ENCODE peak calls at places on chromosomes 1 and 21, in six cellular contexts. S is WTC11, R is HCT116, B is K562, H is H1, Y is GM12878. P is an unnamed sample.

GRCh38 chr1:30976143-30976542 is 67.6 kb upstream of the SDC3 start:
- DNase-seq in S (no peak), R (no peak), B (no peak), H (no peak), Y (no peak), P (no peak)

GRCh38 chr1:167357305-167357704 is 136.6 kb downstream of the POU2F1 start:
- DNase-seq in S (no peak), R (no peak), B (no peak), H (no peak), Y (peak), P (no peak)

GRCh38 chr1:246001821-246002220 is 505.3 kb downstream of the SMYD3 start:
- DNase-seq in S (no peak), R (no peak), B (no peak), H (no peak), Y (no peak), P (no peak)

GRCh38 chr1:2074316-2074855 is 24.2 kb downstream of the PRKCZ start:
- DNase-seq in S (no peak), R (no peak), B (no peak), H (no peak), Y (no peak), P (no peak)

GRCh38 chr1:51671527-51672325 is 54.8 kb downstream of the OSBPL9 start:
- DNase-seq in S (no peak), R (no peak), B (no peak), H (no peak), Y (no peak), P (no peak)

GRCh38 chr1:162857850-162858249 is 3.1 kb downstream of the CCDC190 start:
- DNase-seq in S (no peak), R (no peak), B (no peak), H (no peak), Y (no peak), P (no peak)

GRCh38 chr21:27580276-27580675 is 613.4 kb upstream of the ADAMTS5 start:
- DNase-seq in S (no peak), R (no peak), B (no peak), H (no peak), Y (no peak), P (no peak)

GRCh38 chr1:6298530-6298929 is 37.6 kb upstream of the GPR153 start:
- DNase-seq in S (no peak), R (no peak), B (no peak), H (no peak), Y (no peak), P (no peak)

GRCh38 chr1:150881331-150882070 is 5.1 kb upstream of the ARNT start:
- DNase-seq in S (no peak), R (no peak), B (no peak), H (no peak), Y (no peak), P (no peak)

GRCh38 chr1:41955461-41956159 is 36.9 kb upstream of the HIVEP3 start:
- DNase-seq in S (no peak), R (peak), B (no peak), H (peak), Y (peak), P (no peak)

GRCh38 chr1:155134858-155135415 is 715 bp upstream of the SLC50A1 start:
- DNase-seq in S (peak), R (peak), B (peak), H (no peak), Y (no peak), P (peak)

GRCh38 chr21:41166947-41167346 is 1.0 kb upstream of the BACE2 start:
- DNase-seq in S (no peak), R (no peak), B (no peak), H (no peak), Y (no peak), P (no peak)

GRCh38 chr1:208174736-208175507 is 69.3 kb downstream of the PLXNA2 start:
- DNase-seq in S (no peak), R (no peak), B (no peak), H (no peak), Y (no peak), P (peak)

GRCh38 chr1:97507863-97508262 is 413.0 kb downstream of the DPYD start:
- DNase-seq in S (no peak), R (no peak), B (no peak), H (no peak), Y (no peak), P (no peak)

GRCh38 chr1:170790651-170791071 is 126.7 kb downstream of the PRRX1 start:
- DNase-seq in S (no peak), R (no peak), B (no peak), H (no peak), Y (no peak), P (no peak)

GRCh38 chr1:157170677-157171515 is 32.7 kb upstream of the ETV3 start:
- DNase-seq in S (peak), R (peak), B (peak), H (no peak), Y (no peak), P (peak)

DNA sequence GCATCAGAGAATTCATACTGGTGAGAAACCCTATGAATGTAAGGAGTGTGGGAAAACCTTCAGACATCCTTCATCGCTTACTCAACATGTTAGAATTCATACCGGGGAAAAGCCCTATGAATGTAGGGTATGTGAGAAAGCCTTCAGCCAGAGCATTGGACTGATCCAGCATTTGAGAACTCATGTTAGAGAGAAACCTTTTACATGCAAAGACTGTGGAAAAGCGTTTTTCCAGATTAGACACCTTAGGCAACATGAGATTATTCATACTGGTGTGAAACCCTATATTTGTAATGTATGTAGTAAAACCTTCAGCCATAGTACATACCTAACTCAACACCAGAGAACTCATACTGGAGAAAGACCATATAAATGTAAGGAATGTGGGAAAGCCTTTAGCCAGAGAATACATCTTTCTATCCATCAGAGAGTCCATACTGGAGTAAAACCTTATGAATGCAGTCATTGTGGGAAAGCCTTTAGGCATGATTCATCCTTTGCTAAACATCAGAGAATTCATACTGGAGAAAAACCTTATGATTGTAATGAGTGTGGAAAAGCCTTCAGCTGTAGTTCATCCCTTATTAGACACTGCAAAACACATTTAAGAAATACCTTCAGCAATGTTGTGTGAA is 12.8 kb downstream of the ZFP69B start:
- DNase-seq in S (no peak), R (no peak), B (no peak), H (no peak), Y (no peak), P (no peak)
- TF ChIP-seq ATF3 in S (no peak), R (no peak), B (no peak), H (no peak), Y (no peak), P (no peak)

DNA sequence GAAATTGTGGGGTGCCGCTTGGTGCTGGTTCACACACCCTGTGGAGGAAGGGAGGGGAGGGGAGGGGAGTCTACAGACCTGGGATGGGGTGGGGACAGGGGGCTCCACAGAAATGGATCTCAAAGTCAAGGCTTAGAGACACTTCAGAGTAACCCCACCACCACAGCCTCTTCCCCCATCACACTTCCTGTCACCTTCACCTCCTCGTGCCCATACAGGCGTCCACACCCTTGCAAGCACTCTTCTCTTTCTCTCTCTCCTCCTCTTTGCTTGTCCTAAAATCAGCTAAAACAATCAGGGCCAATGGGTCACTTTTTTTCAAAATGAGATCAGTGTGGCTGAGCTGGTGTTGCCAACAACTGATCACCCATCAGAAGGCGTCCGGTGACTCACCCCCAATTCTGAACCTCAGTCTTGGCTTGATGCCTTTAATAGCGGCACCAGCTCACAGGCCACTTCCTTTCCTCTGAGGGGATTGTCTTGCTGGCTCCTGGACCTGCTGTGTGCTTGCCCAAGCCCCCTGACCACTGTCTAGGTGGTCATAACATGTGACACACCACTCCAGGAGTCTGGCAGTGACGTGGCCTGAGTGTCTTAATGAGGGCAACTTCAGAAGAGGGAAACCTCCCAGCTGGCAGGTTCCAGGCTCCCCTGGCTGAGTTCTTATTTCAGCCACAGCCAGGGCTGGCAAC is 1.5 kb downstream of the DRAXIN start:
- DNase-seq in S (no peak), R (peak), B (peak), H (no peak), Y (no peak), P (no peak)
- TF ChIP-seq ATF3 in S (no peak), R (no peak), B (no peak), H (no peak), Y (no peak), P (no peak)

GRCh38 chr1:25022361-25023189 is 92.5 kb upstream of the RUNX3 start:
- DNase-seq in S (no peak), R (peak), B (peak), H (peak), Y (peak), P (peak)
- TF ChIP-seq ATF3 in S (no peak), R (no peak), B (no peak), H (no peak), Y (peak), P (no peak)

DNA sequence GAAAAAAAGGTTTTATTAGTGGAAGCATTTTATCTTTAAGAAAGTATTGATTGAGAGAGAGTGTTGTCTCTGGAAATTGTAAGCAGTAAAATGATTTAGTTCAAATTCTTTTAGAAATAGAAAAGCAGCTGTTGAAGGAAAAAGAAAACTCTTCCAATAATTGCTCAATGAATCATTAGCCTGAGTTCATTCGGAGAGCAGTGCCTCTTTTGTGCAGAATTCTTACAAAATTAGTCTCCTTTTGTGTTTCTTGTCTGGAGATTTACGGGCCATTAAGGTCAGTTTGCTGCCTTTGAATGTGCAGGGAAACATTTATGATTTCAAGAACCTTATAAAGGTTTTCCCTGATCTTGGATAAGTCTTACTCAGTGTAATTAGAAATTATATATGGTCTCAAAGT is 49.2 kb downstream of the HHAT start:
- DNase-seq in S (no peak), R (no peak), B (no peak), H (no peak), Y (no peak), P (no peak)
- TF ChIP-seq ATF3 in S (no peak), R (no peak), B (no peak), H (no peak), Y (no peak), P (no peak)

DNA sequence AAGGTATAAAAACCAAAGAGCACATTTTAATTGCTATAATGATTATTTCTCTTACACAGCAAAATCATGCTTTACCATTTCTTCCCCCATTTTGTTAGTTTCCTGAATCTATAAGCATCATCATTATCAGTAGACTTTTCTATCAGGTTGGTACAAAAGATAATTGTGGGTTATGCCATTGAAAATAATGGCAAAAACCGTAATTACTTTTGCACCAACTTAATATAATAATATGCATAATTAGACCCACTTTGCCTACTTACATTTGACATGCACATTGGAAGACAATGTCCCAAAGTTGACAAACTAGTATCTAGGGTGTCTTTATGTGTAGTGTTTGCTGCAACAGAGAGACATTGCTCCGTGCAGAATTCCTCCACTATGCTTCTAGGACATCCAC is 594.2 kb downstream of the LMO4 start:
- DNase-seq in S (no peak), R (no peak), B (no peak), H (no peak), Y (no peak), P (no peak)
- TF ChIP-seq ATF3 in S (no peak), R (no peak), B (no peak), H (no peak), Y (no peak), P (no peak)

DNA sequence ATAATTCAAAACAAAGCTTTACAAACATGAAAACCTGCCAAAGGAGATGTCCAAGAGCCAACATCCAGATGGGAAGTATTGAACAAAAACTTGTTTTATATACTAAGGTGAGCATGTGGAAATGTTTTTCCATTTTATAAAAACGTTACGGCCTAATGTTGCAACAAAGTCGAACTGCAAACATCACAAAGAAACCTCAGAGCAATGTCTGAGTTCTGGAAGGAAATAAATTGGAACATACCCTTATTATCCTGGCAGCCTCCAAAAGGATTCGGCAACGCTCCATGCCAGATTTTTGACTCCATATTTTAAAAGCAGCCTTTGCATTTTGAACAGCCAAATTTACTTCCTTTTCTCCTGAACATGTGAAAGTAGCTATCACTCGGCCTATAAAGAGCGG is 3.4 kb downstream of the ALDH9A1 start:
- DNase-seq in S (no peak), R (no peak), B (no peak), H (no peak), Y (no peak), P (no peak)
- TF ChIP-seq ATF3 in S (no peak), R (no peak), B (no peak), H (no peak), Y (no peak), P (no peak)

DNA sequence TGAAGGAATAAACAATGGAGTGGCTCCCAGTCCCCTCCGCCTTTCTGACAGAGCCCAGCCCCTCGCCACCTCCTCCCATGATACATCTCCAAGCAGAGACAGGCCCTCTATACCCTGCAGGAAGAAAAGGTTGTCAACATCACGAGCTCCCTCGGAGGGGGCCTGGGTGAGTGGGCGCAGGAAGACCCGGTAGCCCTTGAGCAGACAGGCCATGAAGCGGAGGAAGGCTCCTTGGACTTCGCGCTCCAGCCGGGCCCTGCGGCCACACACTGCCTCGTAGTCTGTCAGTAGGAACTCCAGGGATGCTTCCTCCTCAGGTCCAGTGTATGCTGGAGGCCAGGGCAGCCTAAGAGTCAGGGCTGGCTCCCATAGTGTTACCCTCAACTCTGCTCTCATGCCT is 7.0 kb downstream of the DENND4B start:
- DNase-seq in S (no peak), R (no peak), B (no peak), H (no peak), Y (no peak), P (no peak)
- TF ChIP-seq ATF3 in S (no peak), R (no peak), B (no peak), H (no peak), Y (no peak), P (no peak)

GRCh38 chr1:45012639-45013278 is 705 bp downstream of the UROD start:
- DNase-seq in S (peak), R (no peak), B (peak), H (no peak), Y (no peak), P (peak)
- TF ChIP-seq ATF3 in S (no peak), R (no peak), B (peak), H (no peak), Y (no peak), P (no peak)

GRCh38 chr21:45846373-45847160 is 135.0 kb upstream of the COL6A1 start:
- DNase-seq in S (no peak), R (no peak), B (no peak), H (no peak), Y (no peak), P (no peak)
- TF ChIP-seq ATF3 in S (no peak), R (no peak), B (no peak), H (no peak), Y (no peak), P (no peak)

DNA sequence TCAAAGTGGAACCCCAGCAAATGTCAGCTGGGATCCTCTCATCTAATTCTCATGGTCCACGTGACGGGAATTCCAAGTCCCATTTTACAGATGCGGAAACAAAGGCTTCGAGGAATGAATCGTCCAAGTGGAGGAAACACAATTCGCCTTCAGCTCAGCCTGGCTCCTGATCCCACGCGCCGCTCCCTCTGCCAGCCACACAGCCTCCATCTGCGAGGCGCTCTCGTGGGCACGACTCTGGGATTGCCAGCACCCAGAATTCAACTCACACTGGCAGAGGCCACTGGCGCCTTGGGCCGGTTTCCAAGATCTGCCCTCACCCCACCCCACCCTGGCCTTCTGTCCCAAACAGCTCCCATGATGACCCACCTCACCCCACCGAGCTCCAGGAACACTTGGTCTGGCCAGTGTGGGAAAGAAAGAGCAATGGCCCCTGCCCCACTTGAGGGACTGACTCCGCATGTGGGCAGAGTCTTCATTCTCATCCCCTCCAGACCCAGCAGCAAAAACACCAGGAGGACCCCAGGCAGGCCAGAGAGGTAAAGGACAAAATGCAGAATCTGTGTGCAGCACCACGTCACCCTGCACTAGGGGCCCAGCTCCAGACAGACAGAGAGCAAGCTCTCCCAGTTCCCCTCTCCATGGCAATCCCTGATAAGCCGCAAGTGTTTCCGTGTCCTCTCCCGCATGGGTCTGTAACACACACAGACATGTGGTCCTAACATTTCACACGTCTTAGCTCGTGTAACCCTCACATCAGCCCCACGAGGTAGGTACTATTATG is 10.4 kb downstream of the CASZ1 start:
- DNase-seq in S (no peak), R (no peak), B (no peak), H (no peak), Y (no peak), P (no peak)
- TF ChIP-seq ATF3 in S (no peak), R (no peak), B (no peak), H (no peak), Y (no peak), P (no peak)

P was measured in HepG2.